ENCODE peak calls at places on chromosomes 13 and 19, in ten cellular contexts. A, S, C, V, K, O, X, D, L and Z are unnamed samples.

GRCh38 chr19:50817941-50818858 is 5.4 kb downstream of the KLK1 start:
- DNase-seq in L (no peak), X (peak; percentile 84), D (peak; percentile 94), S (no peak), O (peak; percentile 73), C (peak; percentile 67), A (no peak), K (peak; percentile 8), V (peak; percentile 30), Z (no peak)

GRCh38 chr13:44079413-44080205 is 199.9 kb downstream of the LACC1 start:
- DNase-seq in V (no peak), K (no peak), S (no peak), X (no peak), A (no peak), O (no peak), L (no peak), D (no peak), C (no peak), Z (no peak)

GRCh38 chr19:47511681-47512080 is 3.2 kb downstream of the NAPA start:
- DNase-seq in L (peak; percentile 18), V (no peak), A (peak; percentile 59), C (peak; percentile 40), K (no peak), S (no peak), D (no peak), O (no peak), X (no peak), Z (no peak)

GRCh38 chr19:44820648-44821609 is 12.0 kb downstream of the BCAM start:
- DNase-seq in C (no peak), K (no peak), O (peak; percentile 87), L (no peak), V (no peak), D (no peak), X (no peak), A (peak; percentile 68), S (no peak), Z (no peak)

GRCh38 chr13:110113284-110113764 is 193.6 kb downstream of the COL4A1 start:
- DNase-seq in A (no peak), X (no peak), C (peak; percentile 100), O (no peak), S (no peak), D (no peak), L (peak; percentile 86), V (no peak), K (no peak), Z (no peak)

GRCh38 chr13:110463876-110464510 is 97.5 kb downstream of the RAB20 start:
- DNase-seq in C (no peak), X (no peak), O (no peak), L (no peak), V (no peak), D (no peak), K (no peak), A (no peak), S (no peak), Z (no peak)

GRCh38 chr19:47240996-47241918 is 10.3 kb upstream of the BBC3 start:
- DNase-seq in O (peak; percentile 89), K (no peak), D (peak; percentile 95), C (peak; percentile 86), V (peak; percentile 89), L (peak; percentile 81), A (peak; percentile 71), X (peak; percentile 82), S (no peak), Z (peak; percentile 86)

GRCh38 chr13:66530158-66530557 is 700.0 kb downstream of the PCDH9 start:
- DNase-seq in D (no peak), V (no peak), K (no peak), L (no peak), A (no peak), O (no peak), C (no peak), S (no peak), X (no peak), Z (no peak)

GRCh38 chr13:113862766-113863510 is 938 bp downstream of the GAS6 start:
- DNase-seq in A (peak; percentile 63), O (peak; percentile 82), L (peak; percentile 32), C (no peak), S (no peak), V (no peak), D (peak; percentile 60), X (peak; percentile 50), K (no peak), Z (no peak)

GRCh38 chr13:26425439-26426358 is 131.8 kb upstream of the WASF3 start:
- DNase-seq in X (peak; percentile 38), V (no peak), K (peak; percentile 60), O (peak; percentile 46), L (peak; percentile 8), C (no peak), A (no peak), S (no peak), D (no peak), Z (peak; percentile 72)

GRCh38 chr13:26254583-26255102 is 714 bp downstream of the CDK8 start:
- DNase-seq in C (peak; percentile 73), O (peak; percentile 79), S (no peak), D (peak; percentile 48), V (peak; percentile 36), X (peak; percentile 36), L (peak; percentile 39), A (peak; percentile 63), K (peak; percentile 15), Z (peak; percentile 76)

GRCh38 chr13:110457361-110457760 is 104.2 kb downstream of the RAB20 start:
- DNase-seq in D (no peak), O (no peak), A (peak; percentile 17), X (no peak), C (no peak), L (no peak), K (no peak), S (no peak), V (no peak), Z (peak; percentile 59)

GRCh38 chr13:49828452-49828851 is 36.0 kb upstream of the KPNA3 start:
- DNase-seq in L (no peak), K (no peak), O (no peak), S (no peak), V (no peak), A (no peak), X (no peak), D (no peak), C (peak; percentile 36), Z (no peak)

GRCh38 chr19:35135389-35135909 is 590 bp upstream of the LGI4 start:
- DNase-seq in K (no peak), X (peak; percentile 76), D (peak; percentile 84), S (no peak), L (peak; percentile 44), V (peak; percentile 62), O (peak; percentile 95), A (peak; percentile 85), C (peak; percentile 60), Z (peak; percentile 90)

GRCh38 chr13:69101841-69102240 is 1005.8 kb upstream of the ATXN8OS start:
- DNase-seq in X (no peak), C (no peak), A (no peak), V (no peak), O (no peak), K (no peak), S (no peak), D (no peak), L (no peak), Z (no peak)

GRCh38 chr19:54206030-54206830 is 5.6 kb downstream of the RPS9 start:
- DNase-seq in K (no peak), L (no peak), S (no peak), O (no peak), D (no peak), V (no peak), A (no peak), C (no peak), X (no peak), Z (no peak)

GRCh38 chr19:1618157-1619093 is 13.2 kb upstream of the UQCR11 start:
- DNase-seq in D (peak; percentile 83), V (peak; percentile 13), S (peak; percentile 29), X (no peak), O (peak; percentile 63), A (no peak), L (peak; percentile 6), C (peak; percentile 28), K (no peak), Z (no peak)

GRCh38 chr19:33797821-33798633 is 1.4 kb downstream of the KCTD15 start:
- DNase-seq in X (no peak), O (peak; percentile 92), A (peak; percentile 79), C (peak; percentile 66), D (peak; percentile 77), V (peak; percentile 16), K (no peak), L (peak; percentile 57), S (no peak), Z (peak; percentile 81)

GRCh38 chr13:107276936-107277335 is 709.0 kb upstream of the ARGLU1 start:
- DNase-seq in C (no peak), S (no peak), D (no peak), A (no peak), V (no peak), O (no peak), X (no peak), K (no peak), L (peak; percentile 19), Z (no peak)

GRCh38 chr13:106851251-106851650 is 283.3 kb upstream of the ARGLU1 start:
- DNase-seq in O (no peak), C (no peak), X (no peak), V (no peak), A (no peak), D (no peak), L (peak; percentile 25), K (no peak), S (no peak), Z (no peak)

GRCh38 chr13:44620057-44620456 is 43.9 kb upstream of the TSC22D1 start:
- DNase-seq in K (no peak), C (no peak), A (no peak), D (no peak), S (no peak), X (no peak), L (peak; percentile 13), O (no peak), V (no peak), Z (no peak)

GRCh38 chr19:35248310-35249145 is at the start of gene LSR:
- DNase-seq in C (no peak), S (peak; percentile 63), V (peak; percentile 77), X (peak; percentile 100), L (no peak), D (peak; percentile 95), A (peak; percentile 44), O (peak; percentile 76), K (no peak), Z (no peak)

GRCh38 chr19:990119-990571 is 6.0 kb downstream of the WDR18 start:
- DNase-seq in L (no peak), S (no peak), K (no peak), C (no peak), A (peak; percentile 42), D (no peak), O (peak; percentile 61), V (no peak), X (no peak), Z (no peak)

GRCh38 chr19:55146078-55146647 is 2.8 kb downstream of the TNNT1 start:
- DNase-seq in S (no peak), A (no peak), V (no peak), D (peak; percentile 72), L (no peak), K (no peak), C (peak; percentile 43), O (no peak), X (peak; percentile 67), Z (no peak)

GRCh38 chr13:113656015-113656588 is 1.9 kb downstream of the ATP4B start:
- DNase-seq in S (no peak), C (no peak), L (no peak), V (no peak), A (peak; percentile 8), X (no peak), D (no peak), K (no peak), O (peak; percentile 32), Z (peak; percentile 60)

GRCh38 chr13:106418556-106418955 is 116.9 kb downstream of the EFNB2 start:
- DNase-seq in C (no peak), D (no peak), L (peak; percentile 78), A (no peak), K (no peak), X (no peak), V (no peak), S (no peak), O (no peak), Z (no peak)

GRCh38 chr13:47621931-47622330 is 379.1 kb downstream of the SUCLA2 start:
- DNase-seq in S (no peak), D (no peak), L (peak; percentile 38), V (no peak), A (no peak), C (no peak), X (no peak), K (no peak), O (no peak), Z (no peak)

GRCh38 chr19:48396871-48397176 is 3.4 kb downstream of the GRIN2D start:
- DNase-seq in X (no peak), C (no peak), A (no peak), V (no peak), O (no peak), L (no peak), D (no peak), K (no peak), S (no peak), Z (no peak)